ENCODE peak calls at places on chromosome X, in five cellular contexts. C, V, I, H and X are unnamed samples.

GRCh38 chrX:29890646-29891200 is 324.6 kb upstream of the MAGEB2 start:
- DNase-seq in I (no peak), C (no peak), H (no peak), V (no peak), X (no peak)

GRCh38 chrX:77174680-77175336 is 272.4 kb upstream of the FGF16 start:
- DNase-seq in H (no peak), V (no peak), I (no peak), C (no peak), X (no peak)

GRCh38 chrX:118271770-118272169 is 74.1 kb upstream of the WDR44 start:
- DNase-seq in H (no peak), I (peak; percentile 57), V (no peak), C (no peak), X (no peak)

GRCh38 chrX:148043456-148043855 is 62.3 kb downstream of the FMR1NB start:
- DNase-seq in V (no peak), C (no peak), I (no peak), H (no peak), X (no peak)

GRCh38 chrX:2638279-2638678 is 52.8 kb upstream of the CD99 start:
- DNase-seq in C (no peak), H (no peak), V (no peak), I (no peak), X (no peak)

GRCh38 chrX:63657821-63658220 is 127.2 kb downstream of the ARHGEF9 start:
- DNase-seq in H (peak; percentile 33), C (no peak), V (no peak), I (no peak), X (peak; percentile 53)

GRCh38 chrX:68461541-68461940 is 28.2 kb upstream of the OPHN1 start:
- DNase-seq in C (no peak), H (no peak), V (no peak), I (no peak), X (no peak)

GRCh38 chrX:18983711-18984380 is at the start of gene PHKA2:
- DNase-seq in I (no peak), V (peak; percentile 15), C (peak; percentile 67), H (peak; percentile 51), X (no peak)

GRCh38 chrX:132766452-132766851 is 192.0 kb downstream of the HS6ST2 start:
- DNase-seq in V (no peak), I (no peak), H (no peak), C (no peak), X (no peak)

GRCh38 chrX:39196192-39197102 is 395.2 kb downstream of the MID1IP1 start:
- DNase-seq in H (no peak), I (no peak), C (no peak), V (no peak), X (no peak)

GRCh38 chrX:150254909-150255308 is 108.2 kb upstream of the MAMLD1 start:
- DNase-seq in I (no peak), V (no peak), C (no peak), H (no peak), X (no peak)

GRCh38 chrX:42097491-42097890 is 174.1 kb upstream of the CASK start:
- DNase-seq in H (no peak), C (no peak), I (no peak), V (no peak), X (no peak)

GRCh38 chrX:122135070-122135469 is 1049.0 kb upstream of the GRIA3 start:
- DNase-seq in I (no peak), V (no peak), C (no peak), H (no peak), X (no peak)

GRCh38 chrX:43589735-43590515 is 66.2 kb upstream of the MAOA start:
- DNase-seq in I (no peak), H (no peak), C (no peak), V (no peak), X (no peak)

GRCh38 chrX:40908857-40909475 is 173.6 kb upstream of the MED14 start:
- DNase-seq in H (no peak), I (no peak), V (no peak), C (no peak), X (no peak)

GRCh38 chrX:105701310-105702052 is 120.9 kb upstream of the NRK start:
- DNase-seq in H (no peak), V (no peak), C (no peak), I (no peak), X (no peak)

GRCh38 chrX:70360366-70360765 is 62.7 kb upstream of the GDPD2 start:
- DNase-seq in C (no peak), I (no peak), V (no peak), H (no peak), X (no peak)

GRCh38 chrX:41512394-41512793 is 65.3 kb downstream of the NYX start:
- DNase-seq in V (no peak), H (no peak), I (no peak), C (no peak), X (no peak)

GRCh38 chrX:111568356-111568755 is 56.9 kb downstream of the SERTM2 start:
- DNase-seq in I (no peak), V (no peak), H (no peak), C (no peak), X (no peak)

GRCh38 chrX:24482823-24483410 is 17.8 kb downstream of the PDK3 start:
- DNase-seq in V (no peak), I (no peak), C (no peak), H (no peak), X (no peak)

GRCh38 chrX:139692908-139693307 is 15.1 kb downstream of the MCF2 start:
- DNase-seq in C (no peak), V (no peak), H (no peak), I (no peak), X (no peak)

GRCh38 chrX:24168807-24169206 is 19.3 kb downstream of the ZFX start:
- DNase-seq in V (no peak), C (no peak), H (no peak), I (no peak), X (no peak)

GRCh38 chrX:2696698-2697215 is 5.7 kb downstream of the CD99 start:
- DNase-seq in C (no peak), V (peak; percentile 37), H (no peak), I (peak; percentile 96), X (no peak)

GRCh38 chrX:115625577-115626301 is 64.8 kb downstream of the PLS3 start:
- DNase-seq in H (no peak), V (no peak), I (peak; percentile 28), C (no peak), X (no peak)

GRCh38 chrX:80602017-80602765 is 181.9 kb downstream of the TENT5D start:
- DNase-seq in C (no peak), I (no peak), H (no peak), V (no peak), X (no peak)

GRCh38 chrX:13669246-13669689 is 16.3 kb downstream of the TCEANC start:
- DNase-seq in V (no peak), H (peak; percentile 59), I (peak; percentile 53), C (peak; percentile 79), X (peak; percentile 77)

GRCh38 chrX:2928583-2929434 is at the start of gene ARSD:
- DNase-seq in I (peak; percentile 79), C (peak; percentile 95), H (peak; percentile 87), V (no peak), X (peak; percentile 71)

GRCh38 chrX:115183980-115184379 is 5.2 kb upstream of the RBMXL3 start:
- DNase-seq in H (no peak), I (no peak), V (no peak), C (no peak), X (no peak)

GRCh38 chrX:154098551-154098950 is 1.0 kb upstream of the MECP2 start:
- DNase-seq in I (no peak), H (no peak), C (no peak), V (no peak), X (no peak)

GRCh38 chrX:13377537-13377936 is 57.7 kb upstream of the ATXN3L start:
- DNase-seq in H (peak; percentile 41), V (no peak), C (no peak), I (no peak), X (no peak)

GRCh38 chrX:112846114-112846513 is 5.5 kb upstream of the AMOT start:
- DNase-seq in C (no peak), H (peak; percentile 51), V (no peak), I (peak; percentile 2), X (no peak)

DNA sequence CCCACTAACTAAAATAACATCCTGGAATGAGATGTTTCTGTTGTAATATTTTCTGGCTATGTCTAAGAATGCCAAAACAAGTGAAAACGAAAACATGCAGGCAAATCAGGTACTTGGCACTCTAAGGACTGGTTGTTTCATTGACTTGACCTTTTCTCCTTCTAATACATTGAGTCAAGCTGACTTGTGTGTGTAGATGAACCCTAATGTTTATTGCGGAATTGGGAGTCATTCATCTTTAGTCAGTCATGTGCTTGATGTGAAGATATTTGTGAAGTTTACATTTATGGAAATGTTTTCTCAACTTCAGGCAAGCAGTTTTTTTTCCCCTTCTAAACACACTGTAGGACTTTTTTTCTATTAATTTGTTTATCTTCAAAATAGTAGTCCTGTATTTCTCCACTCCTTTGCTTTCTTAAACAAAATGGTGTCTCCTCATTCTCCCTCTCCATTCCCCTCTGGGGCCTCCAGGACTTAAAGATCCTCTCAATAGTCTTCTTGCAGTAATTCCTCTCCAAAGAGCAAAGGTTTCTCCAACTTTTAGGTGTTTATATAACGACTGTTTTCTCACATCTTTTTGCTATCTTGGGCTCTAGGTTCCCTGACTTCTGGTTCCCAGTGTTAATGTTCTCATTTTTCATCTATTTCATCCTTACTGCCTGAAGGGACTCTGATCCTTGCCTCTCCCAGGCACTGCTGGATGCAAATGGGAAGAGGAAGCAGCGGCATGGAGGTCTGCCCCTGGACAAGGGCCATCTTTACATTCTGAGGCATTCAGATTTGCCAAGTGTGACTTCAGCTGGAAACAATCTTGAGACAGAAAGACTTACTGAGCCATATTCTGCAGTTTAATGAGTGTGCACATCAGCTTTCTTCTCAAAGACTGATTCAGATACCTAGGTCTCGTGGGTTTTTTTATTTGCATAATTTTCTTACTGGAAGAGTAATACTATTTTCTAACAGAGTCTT is 166.4 kb downstream of the ARHGAP6 start:
- DNase-seq in I (peak; percentile 42), V (no peak), C (no peak), H (no peak), X (no peak)
- H3K27ac ChIP-seq in I (no peak overlapping the region), V (no peak overlapping the region), C (no peak overlapping the region), H (no peak overlapping the region), X (no peak overlapping the region)

DNA sequence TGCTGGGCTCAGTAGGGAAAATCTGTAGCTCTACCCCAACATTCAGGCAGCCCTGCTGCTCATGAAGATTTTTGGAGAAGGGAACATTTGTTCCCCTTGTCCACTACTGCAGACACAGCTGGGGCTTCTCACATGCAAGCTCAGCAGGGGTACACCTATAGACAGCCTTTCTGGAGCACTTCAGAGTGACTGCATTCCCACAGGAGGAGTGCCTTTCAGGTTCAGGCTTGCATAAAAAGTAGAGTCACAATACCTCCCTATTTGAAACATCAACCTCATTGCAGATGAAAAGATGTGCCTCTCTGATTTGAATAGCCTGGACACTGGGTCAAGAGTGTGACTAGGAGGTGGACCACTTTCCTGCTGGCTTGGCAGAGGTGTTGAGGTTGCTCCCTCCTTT is 53.3 kb upstream of the NAP1L2 start:
- DNase-seq in C (no peak), V (no peak), H (no peak), I (no peak), X (no peak)
- H3K27ac ChIP-seq in C (peak overlapping the region; percentile 60), V (no peak overlapping the region), H (no peak overlapping the region), I (no peak overlapping the region), X (no peak overlapping the region)

GRCh38 chrX:136708348-136708747 is 60.4 kb downstream of the CD40LG start:
- DNase-seq in H (no peak), C (no peak), I (peak; percentile 4), V (no peak), X (no peak)
- H3K27ac ChIP-seq in H (no peak overlapping the region), C (no peak overlapping the region), I (no peak overlapping the region), V (no peak overlapping the region), X (no peak overlapping the region)

DNA sequence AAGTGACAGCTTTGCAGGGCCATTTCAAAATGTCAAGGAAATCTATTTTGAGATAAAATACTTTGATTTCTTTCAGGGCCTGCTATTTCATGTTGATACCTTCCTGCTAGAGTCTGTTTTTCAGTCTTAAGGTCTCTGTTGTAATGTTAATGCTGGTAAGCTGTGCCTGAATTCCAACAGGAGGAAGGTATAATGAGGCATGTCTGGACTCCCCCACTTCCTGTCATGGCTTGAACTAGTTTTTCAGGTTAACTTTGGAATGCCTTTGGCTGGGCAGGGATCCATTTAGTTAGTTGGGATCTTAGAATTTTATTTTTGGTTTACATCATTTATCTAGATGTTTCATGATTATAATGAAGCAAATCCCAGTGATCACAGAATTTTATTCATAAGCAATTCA is 279.0 kb downstream of the CFAP47 start:
- DNase-seq in H (no peak), C (no peak), I (no peak), V (no peak), X (no peak)
- H3K27ac ChIP-seq in H (no peak overlapping the region), C (no peak overlapping the region), I (no peak overlapping the region), V (no peak overlapping the region), X (no peak overlapping the region)